ENCODE peak calls at places on chromosomes 12 and 14, in five cellular contexts. J, Y, F, R and X are unnamed samples.

GRCh38 chr14:80587096-80587724 is 354.3 kb downstream of the CEP128 start:
- DNase-seq in J (peak), Y (peak), F (peak), R (peak), X (no peak)

GRCh38 chr14:55097894-55098560 is 31.0 kb upstream of the LGALS3 start:
- DNase-seq in J (peak), Y (no peak), F (no peak), R (peak), X (no peak)

GRCh38 chr14:94613720-94614644 is 1.8 kb downstream of the SERPINA3 start:
- DNase-seq in J (no peak), Y (no peak), F (no peak), R (no peak), X (no peak)

GRCh38 chr12:52945389-52946232 is 3.3 kb upstream of the KRT18 start:
- DNase-seq in J (peak), Y (no peak), F (peak), R (peak), X (peak)

GRCh38 chr12:132406498-132407461 is 77.4 kb upstream of the GALNT9 start:
- DNase-seq in J (no peak), Y (no peak), F (no peak), R (no peak), X (no peak)

GRCh38 chr12:63929426-63929825 is 84.9 kb downstream of the SRGAP1 start:
- DNase-seq in J (no peak), Y (no peak), F (no peak), R (no peak), X (no peak)

GRCh38 chr12:124422570-124423523 is 128.0 kb downstream of the RFLNA start:
- DNase-seq in J (peak), Y (peak), F (peak), R (peak), X (peak)

GRCh38 chr14:24398298-24398942 is 383 bp upstream of the NYNRIN start:
- DNase-seq in J (no peak), Y (no peak), F (no peak), R (no peak), X (peak)

GRCh38 chr14:67373347-67373746 is 13.2 kb downstream of the EIF2S1 start:
- DNase-seq in J (no peak), Y (no peak), F (no peak), R (peak), X (no peak)

GRCh38 chr12:124305776-124306685 is 11.1 kb downstream of the RFLNA start:
- DNase-seq in J (no peak), Y (no peak), F (no peak), R (no peak), X (no peak)

GRCh38 chr14:80055912-80056801 is 155.1 kb downstream of the DIO2 start:
- DNase-seq in J (peak), Y (no peak), F (peak), R (peak), X (peak)

GRCh38 chr14:47425302-47425701 is 250.1 kb downstream of the MDGA2 start:
- DNase-seq in J (no peak), Y (no peak), F (no peak), R (no peak), X (no peak)

GRCh38 chr14:101626331-101626730 is 65.0 kb downstream of the DIO3 start:
- DNase-seq in J (no peak), Y (no peak), F (no peak), R (no peak), X (no peak)

GRCh38 chr14:99531221-99532096 is 50.2 kb downstream of the CCNK start:
- DNase-seq in J (no peak), Y (no peak), F (no peak), R (peak), X (no peak)

GRCh38 chr12:65464930-65465329 is 186.4 kb downstream of the MSRB3 start:
- DNase-seq in J (peak), Y (no peak), F (no peak), R (peak), X (no peak)

GRCh38 chr14:34554540-34555250 is 15.2 kb upstream of the EAPP start:
- DNase-seq in J (peak), Y (no peak), F (no peak), R (no peak), X (peak)

GRCh38 chr14:82855912-82856381 is 1322.3 kb upstream of the SEL1L start:
- DNase-seq in J (peak), Y (no peak), F (no peak), R (peak), X (no peak)

GRCh38 chr12:115697341-115697740 is 580.2 kb downstream of the MED13L start:
- DNase-seq in J (no peak), Y (no peak), F (no peak), R (peak), X (no peak)

GRCh38 chr12:116436561-116437249 is 122.5 kb upstream of the MAP1LC3B2 start:
- DNase-seq in J (no peak), Y (no peak), F (peak), R (no peak), X (peak)

GRCh38 chr12:82687020-82687951 is 580 bp downstream of the TMTC2 start:
- DNase-seq in J (peak), Y (peak), F (no peak), R (peak), X (peak)

GRCh38 chr12:124917135-124917840 is 2.8 kb upstream of the UBC start:
- DNase-seq in J (peak), Y (peak), F (peak), R (peak), X (peak)

GRCh38 chr12:41466762-41467270 is 278.7 kb downstream of the PDZRN4 start:
- DNase-seq in J (no peak), Y (no peak), F (no peak), R (peak), X (no peak)

GRCh38 chr12:3222306-3222705 is 145.1 kb downstream of the TSPAN9 start:
- DNase-seq in J (no peak), Y (no peak), F (no peak), R (no peak), X (no peak)

GRCh38 chr12:6915023-6915788 is 826 bp downstream of the ENO2 start:
- DNase-seq in J (no peak), Y (no peak), F (no peak), R (no peak), X (peak)

GRCh38 chr12:32214723-32215122 is 108.1 kb downstream of the BICD1 start:
- DNase-seq in J (no peak), Y (no peak), F (no peak), R (no peak), X (no peak)
- H3K9ac ChIP-seq in J (no peak), Y (no peak), F (no peak), R (no peak), X (no peak)

GRCh38 chr14:68527329-68527851 is 265.5 kb downstream of the ZFP36L1 start:
- DNase-seq in J (no peak), Y (no peak), F (no peak), R (peak), X (no peak)

GRCh38 chr14:68523994-68524725 is 268.7 kb downstream of the ZFP36L1 start:
- DNase-seq in J (no peak), Y (no peak), F (no peak), R (no peak), X (no peak)

GRCh38 chr14:68528031-68528687 is 264.7 kb downstream of the ZFP36L1 start:
- DNase-seq in J (no peak), Y (no peak), F (no peak), R (no peak), X (no peak)

GRCh38 chr14:68525516-68525915 is 267.4 kb downstream of the ZFP36L1 start:
- DNase-seq in J (no peak), Y (no peak), F (no peak), R (no peak), X (no peak)

GRCh38 chr14:68526420-68527105 is 266.3 kb downstream of the ZFP36L1 start:
- DNase-seq in J (peak), Y (no peak), F (no peak), R (peak), X (no peak)
- H3K27ac ChIP-seq in J (no peak), Y (peak), F (no peak), R (no peak), X (peak)

DNA sequence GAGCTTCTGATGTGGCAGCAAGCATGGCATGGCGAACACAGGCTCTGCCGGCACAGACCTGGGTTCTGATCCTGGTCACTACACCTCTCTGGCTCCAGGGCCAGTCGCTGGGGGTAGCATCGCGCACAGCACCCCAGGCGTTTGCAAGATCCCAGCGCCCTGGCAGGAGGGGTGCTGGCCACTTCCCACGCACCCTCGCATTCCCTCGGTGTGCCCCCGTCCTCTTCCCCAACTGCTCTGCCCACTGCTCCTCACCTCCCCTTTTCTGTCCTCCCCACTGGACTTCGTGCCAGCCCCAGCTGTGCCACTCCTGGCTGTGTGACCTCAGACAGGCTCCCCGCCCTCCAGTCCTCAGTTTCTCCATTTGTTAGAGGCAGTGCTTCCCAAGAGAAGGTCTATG is 2.8 kb downstream of the CDK2AP1 start:
- DNase-seq in J (no peak), Y (no peak), F (no peak), R (no peak), X (no peak)
- H3K9ac ChIP-seq in J (no peak), Y (no peak), F (peak), R (no peak), X (peak)

GRCh38 chr12:96189781-96190180 is 4.4 kb upstream of the ELK3 start:
- DNase-seq in J (no peak), Y (no peak), F (no peak), R (no peak), X (no peak)
- H3K27ac ChIP-seq in J (no peak), Y (no peak), F (no peak), R (no peak), X (no peak)